ENCODE peak calls at places on chromosomes 13 and 19, in eight cellular contexts. J is CD4-positive, alpha-beta T cell; M is heart right ventricle; V is DND-41; C is bronchial epithelial cell; Z is left ventricle myocardium inferior; F is GM13977; I is heart left ventricle. W is an unnamed sample.

GRCh38 chr19:17560205-17560595 is 4.8 kb downstream of the COLGALT1 start:
- DNase-seq in C (peak), F (no peak), V (no peak), J (no peak), M (no peak), Z (no peak), I (peak), W (no peak)

GRCh38 chr19:46142294-46142693 is 5.7 kb upstream of the IGFL2 start:
- DNase-seq in I (no peak), F (no peak), M (no peak), V (no peak), Z (no peak), J (no peak), C (no peak), W (no peak)

GRCh38 chr13:73832203-73832602 is 302.0 kb downstream of the KLF12 start:
- DNase-seq in J (no peak), I (no peak), M (no peak), C (peak), Z (no peak), F (no peak), V (no peak), W (no peak)

GRCh38 chr19:305240-306150 is 14.3 kb upstream of the PLPP2 start:
- DNase-seq in J (no peak), Z (no peak), F (no peak), C (no peak), I (no peak), M (no peak), V (no peak), W (no peak)

GRCh38 chr13:24042710-24043440 is 117.6 kb upstream of the SPATA13 start:
- DNase-seq in F (no peak), Z (no peak), J (no peak), M (no peak), C (no peak), I (no peak), V (no peak), W (no peak)

GRCh38 chr19:47243776-47244547 is 12.4 kb upstream of the CCDC9 start:
- DNase-seq in C (peak), J (peak), F (peak), I (peak), M (peak), Z (peak), V (peak), W (peak)

GRCh38 chr13:99351772-99352171 is 44.6 kb upstream of the GPR183 start:
- DNase-seq in F (no peak), J (no peak), Z (no peak), C (no peak), M (no peak), V (no peak), I (no peak), W (no peak)

GRCh38 chr13:24997367-24997967 is 98.5 kb upstream of the PABPC3 start:
- DNase-seq in M (no peak), C (peak), F (peak), I (no peak), V (peak), Z (no peak), J (no peak), W (no peak)

GRCh38 chr13:57569981-57570380 is 61.6 kb upstream of the PCDH17 start:
- DNase-seq in M (no peak), I (no peak), F (no peak), V (no peak), J (no peak), Z (no peak), C (no peak), W (no peak)

GRCh38 chr19:57560049-57560491 is 407 bp upstream of the ZNF550 start:
- DNase-seq in I (peak), C (peak), Z (peak), J (no peak), V (no peak), F (no peak), M (peak), W (no peak)

GRCh38 chr13:100707818-100708740 is 33.5 kb upstream of the TMTC4 start:
- DNase-seq in I (no peak), C (peak), M (no peak), J (no peak), Z (no peak), V (no peak), F (no peak), W (no peak)

GRCh38 chr19:54473071-54473941 is at the start of gene CDC42EP5:
- DNase-seq in F (no peak), M (peak), C (peak), V (no peak), I (peak), J (no peak), Z (peak), W (no peak)

GRCh38 chr13:66665991-66666390 is 564.1 kb downstream of the PCDH9 start:
- DNase-seq in V (no peak), F (no peak), M (no peak), Z (peak), J (no peak), I (no peak), C (peak), W (no peak)

GRCh38 chr19:43639507-43640423 is at the start of gene CADM4:
- DNase-seq in J (peak), V (peak), Z (peak), I (no peak), M (peak), C (no peak), F (peak), W (no peak)

GRCh38 chr13:103067751-103068563 is 1.7 kb upstream of the SLC10A2 start:
- DNase-seq in J (no peak), Z (no peak), V (no peak), F (peak), I (no peak), C (peak), M (no peak), W (no peak)

GRCh38 chr19:55640043-55640576 is 692 bp upstream of the ZNF580 start:
- DNase-seq in V (no peak), M (peak), Z (peak), I (peak), J (peak), F (peak), C (no peak), W (no peak)

GRCh38 chr13:100751826-100752225 is 77.2 kb upstream of the TMTC4 start:
- DNase-seq in M (no peak), I (no peak), V (no peak), F (no peak), J (no peak), C (no peak), Z (no peak), W (no peak)

GRCh38 chr13:105814219-105814901 is 721.1 kb downstream of the EFNB2 start:
- DNase-seq in C (peak), M (no peak), J (no peak), Z (no peak), F (no peak), V (no peak), I (no peak), W (no peak)

GRCh38 chr13:98301721-98302120 is 124.7 kb upstream of the RNF113B start:
- DNase-seq in J (no peak), C (no peak), V (no peak), F (no peak), I (no peak), Z (no peak), M (no peak), W (no peak)

GRCh38 chr13:39909634-39910033 is 254.2 kb downstream of the COG6 start:
- DNase-seq in M (no peak), V (no peak), F (no peak), I (no peak), J (no peak), Z (no peak), C (no peak), W (no peak)

GRCh38 chr19:18687740-18688465 is 4.4 kb downstream of the CRTC1 start:
- DNase-seq in M (no peak), C (no peak), V (no peak), J (no peak), Z (no peak), F (no peak), I (no peak), W (no peak)

GRCh38 chr13:108987488-108987887 is 358.1 kb downstream of the MYO16 start:
- DNase-seq in J (no peak), I (no peak), F (no peak), V (no peak), C (peak), M (no peak), Z (no peak), W (no peak)

GRCh38 chr19:49676690-49677231 is 310 bp upstream of the PRMT1 start:
- DNase-seq in C (peak), Z (peak), M (peak), F (peak), V (peak), J (peak), I (peak), W (peak)

GRCh38 chr13:113736258-113736731 is 22.7 kb upstream of the TMEM255B start:
- DNase-seq in F (no peak), I (no peak), J (no peak), V (no peak), Z (no peak), M (no peak), C (no peak), W (no peak)

GRCh38 chr13:108213946-108214345 is 1.4 kb downstream of the LIG4 start:
- DNase-seq in I (no peak), J (no peak), C (peak), M (no peak), Z (no peak), F (no peak), V (no peak), W (no peak)

GRCh38 chr13:84037937-84038464 is 155.7 kb upstream of the SLITRK1 start:
- DNase-seq in M (no peak), C (no peak), F (no peak), I (no peak), Z (no peak), V (peak), J (no peak), W (no peak)

GRCh38 chr19:18879579-18880373 is 16.2 kb downstream of the CERS1 start:
- DNase-seq in V (peak), C (peak), Z (no peak), F (no peak), I (no peak), J (no peak), M (no peak), W (no peak)

GRCh38 chr19:52336117-52336811 is at the start of gene ZNF610:
- DNase-seq in Z (peak), F (peak), V (peak), I (peak), J (peak), M (peak), C (peak), W (peak)

GRCh38 chr13:25489238-25489637 is 117.5 kb downstream of the ATP8A2 start:
- DNase-seq in F (no peak), I (no peak), Z (no peak), V (no peak), M (no peak), C (no peak), J (no peak), W (no peak)

GRCh38 chr13:65085977-65086376 is 2144.2 kb downstream of the PCDH9 start:
- DNase-seq in Z (no peak), F (no peak), J (no peak), M (no peak), V (no peak), I (no peak), C (no peak), W (no peak)

GRCh38 chr13:44927953-44928352 is 61.3 kb downstream of the NUFIP1 start:
- DNase-seq in I (no peak), F (no peak), Z (no peak), M (no peak), J (no peak), V (no peak), C (no peak), W (no peak)

GRCh38 chr13:75256922-75257321 is 225.0 kb downstream of the TBC1D4 start:
- DNase-seq in J (no peak), C (peak), V (no peak), M (no peak), I (no peak), Z (no peak), F (no peak), W (no peak)

GRCh38 chr19:14434543-14435319 is 1.6 kb downstream of the PKN1 start:
- DNase-seq in Z (peak), C (peak), J (no peak), V (no peak), M (peak), F (no peak), I (peak), W (no peak)

GRCh38 chr13:94849254-94849653 is 136.9 kb upstream of the SOX21 start:
- DNase-seq in M (no peak), Z (no peak), F (no peak), C (peak), J (no peak), I (no peak), V (no peak), W (no peak)

GRCh38 chr19:50431343-50432220 is 1.1 kb upstream of the MYBPC2 start:
- DNase-seq in M (peak), I (peak), J (peak), V (peak), F (peak), C (peak), Z (peak), W (peak)

GRCh38 chr13:45073809-45074208 is 46.5 kb upstream of the GTF2F2 start:
- DNase-seq in V (no peak), C (no peak), Z (no peak), M (no peak), F (no peak), I (no peak), J (no peak), W (no peak)

DNA sequence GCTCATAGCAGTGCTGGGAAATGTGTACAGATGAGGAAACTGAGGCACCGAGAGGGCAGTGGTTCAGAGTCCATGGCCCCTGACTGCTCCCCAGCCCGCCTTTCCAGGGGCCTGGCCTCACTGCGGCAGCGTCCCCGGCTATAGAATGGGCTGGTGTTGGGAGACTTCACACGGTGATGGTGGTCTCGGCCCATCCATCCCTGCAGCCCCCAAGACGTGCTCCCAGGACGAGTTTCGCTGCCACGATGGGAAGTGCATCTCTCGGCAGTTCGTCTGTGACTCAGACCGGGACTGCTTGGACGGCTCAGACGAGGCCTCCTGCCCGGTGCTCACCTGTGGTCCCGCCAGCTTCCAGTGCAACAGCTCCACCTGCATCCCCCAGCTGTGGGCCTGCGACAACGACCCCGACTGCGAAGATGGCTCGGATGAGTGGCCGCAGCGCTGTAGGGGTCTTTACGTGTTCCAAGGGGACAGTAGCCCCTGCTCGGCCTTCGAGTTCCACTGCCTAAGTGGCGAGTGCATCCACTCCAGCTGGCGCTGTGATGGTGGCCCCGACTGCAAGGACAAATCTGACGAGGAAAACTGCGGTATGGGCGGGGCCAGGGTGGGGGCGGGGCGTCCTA is 15.9 kb downstream of the LDLR start:
- DNase-seq in F (no peak), M (no peak), V (no peak), C (no peak), J (no peak), I (no peak), Z (no peak), W (no peak)
- TF ChIP-seq CTCF in F (no peak), M (no peak), V (no peak), C (no peak), J (no peak), I (no peak), Z (no peak), W (no peak)

GRCh38 chr13:41054919-41055619 is 6.2 kb upstream of the WBP4 start:
- DNase-seq in V (no peak), Z (no peak), J (no peak), I (no peak), M (no peak), F (no peak), C (no peak), W (no peak)
- TF ChIP-seq CTCF in V (peak), Z (no peak), J (peak), I (no peak), M (no peak), F (peak), C (peak), W (peak)

GRCh38 chr13:51158365-51158764 is 47.3 kb upstream of the C13orf42 start:
- DNase-seq in V (no peak), M (no peak), F (no peak), I (no peak), J (no peak), C (no peak), Z (no peak), W (no peak)
- TF ChIP-seq CTCF in V (peak), M (no peak), F (no peak), I (no peak), J (no peak), C (no peak), Z (no peak), W (peak)

GRCh38 chr13:92272177-92272576 is 873.8 kb downstream of the GPC5 start:
- DNase-seq in C (no peak), F (no peak), I (no peak), Z (no peak), J (no peak), M (no peak), V (no peak), W (no peak)
- TF ChIP-seq CTCF in C (no peak), F (no peak), I (no peak), Z (no peak), J (no peak), M (no peak), V (no peak), W (no peak)

GRCh38 chr13:32267836-32268439 is 47.2 kb downstream of the ZAR1L start:
- DNase-seq in Z (no peak), C (peak), F (peak), I (no peak), V (peak), M (no peak), J (peak), W (peak)
- TF ChIP-seq CTCF in Z (peak), C (peak), F (peak), I (peak), V (peak), M (peak), J (peak), W (peak)

DNA sequence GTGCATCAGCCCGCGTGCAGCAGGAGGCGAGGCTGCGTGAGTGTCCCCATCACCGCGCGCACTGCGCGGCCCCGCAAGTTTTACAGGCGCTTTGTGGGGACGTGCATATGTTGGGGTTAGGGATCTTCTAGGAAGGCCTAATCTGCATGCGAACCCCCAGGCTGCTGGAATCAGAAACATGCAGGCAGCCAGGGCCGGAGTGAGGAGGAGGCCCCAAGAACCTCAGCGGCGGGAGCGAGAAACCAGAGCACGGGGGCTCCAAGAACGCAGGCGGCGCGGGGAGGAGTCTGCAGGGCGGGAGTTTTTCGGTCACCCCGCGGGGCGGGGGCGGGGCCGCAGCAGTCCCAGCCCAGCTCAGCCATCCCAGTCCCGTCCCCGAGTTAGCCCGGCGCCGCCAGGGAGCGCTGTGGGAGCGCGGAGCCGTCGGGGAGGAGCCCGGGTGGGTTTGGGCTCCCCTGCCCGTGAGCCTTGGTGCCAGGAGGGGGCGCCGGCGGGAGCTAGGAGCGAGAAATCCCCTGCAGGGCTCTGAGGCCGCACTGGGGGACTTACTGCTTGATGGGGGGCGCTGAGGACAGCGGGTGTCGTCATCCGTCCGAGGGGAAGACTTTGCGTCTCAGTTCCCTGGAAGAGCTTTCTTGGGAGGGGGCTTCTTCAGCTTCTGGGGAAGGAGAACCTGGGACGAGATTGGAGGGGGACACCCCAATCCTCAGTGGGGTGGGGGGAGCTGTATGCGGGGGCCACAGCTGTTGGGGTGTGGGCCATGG is 933 bp upstream of the NRTN start:
- DNase-seq in J (peak), Z (peak), V (peak), F (peak), I (peak), M (peak), C (peak), W (peak)
- TF ChIP-seq CTCF in J (peak), Z (peak), V (peak), F (peak), I (peak), M (peak), C (peak), W (peak)

DNA sequence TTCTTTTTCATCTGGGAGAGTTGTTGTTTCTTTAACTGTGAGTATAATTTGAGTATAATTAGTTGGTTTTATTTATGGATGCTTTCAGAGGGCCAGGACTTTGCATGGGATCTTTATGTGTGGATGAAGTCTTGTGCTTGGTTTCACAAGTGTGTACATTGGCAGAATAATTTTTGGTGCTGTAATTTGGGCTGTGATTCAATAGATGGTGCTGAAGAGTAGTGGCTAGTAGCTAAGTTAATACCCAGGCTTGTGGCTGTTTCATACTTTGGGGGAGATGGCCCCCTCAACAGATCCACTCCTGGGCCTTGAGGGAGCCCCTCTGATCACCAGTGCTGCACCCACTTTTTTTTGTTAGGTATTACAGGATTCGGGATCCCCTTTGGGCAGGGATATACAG is 1142.4 kb downstream of the SLITRK1 start:
- DNase-seq in M (no peak), F (no peak), J (no peak), Z (no peak), C (no peak), V (no peak), I (no peak), W (no peak)
- TF ChIP-seq CTCF in M (no peak), F (no peak), J (no peak), Z (no peak), C (no peak), V (peak), I (no peak), W (no peak)

W was measured in progenitor cell of endocrine pancreas.